ENCODE peak calls at places on chromosomes 4 and X, in nine cellular contexts. D is H1, M is GM23248, J is WERI-Rb-1, T is psoas muscle, X is astrocyte, Y is PC-3, B is adipocyte, H is adrenal gland. A is an unnamed sample.
A peak's percentile ranks its signal among the peaks of the same experiment; 100 is the strongest.

GRCh38 chr4:60683953-60684352 is 516.2 kb upstream of the ADGRL3 start:
- DNase-seq in H (no peak), X (peak; percentile 80), B (peak; percentile 89), T (no peak), D (no peak), J (no peak), Y (peak; percentile 66), M (peak; percentile 25), A (peak; percentile 42)

GRCh38 chr4:183666088-183666487 is 7.0 kb downstream of the TRAPPC11 start:
- DNase-seq in J (no peak), B (no peak), Y (no peak), H (no peak), X (no peak), T (no peak), D (no peak), M (no peak), A (no peak)

GRCh38 chrX:70960728-70961127 is 29.8 kb upstream of the SLC7A3 start:
- DNase-seq in M (peak; percentile 8), B (no peak), X (no peak), Y (peak; percentile 19), T (no peak), J (no peak), H (no peak), D (no peak), A (no peak)

GRCh38 chrX:51395807-51396728 is 63.4 kb downstream of the NUDT10 start:
- DNase-seq in H (peak; percentile 26), B (no peak), T (no peak), Y (no peak), M (peak; percentile 12), X (no peak), D (peak; percentile 43), J (no peak), A (no peak)

GRCh38 chr4:82124365-82124764 is 249.4 kb downstream of the HNRNPD start:
- DNase-seq in D (no peak), T (no peak), J (no peak), X (no peak), M (no peak), H (no peak), Y (peak; percentile 11), B (peak; percentile 1), A (no peak)

GRCh38 chr4:84366111-84366510 is 133.0 kb downstream of the NKX6-1 start:
- DNase-seq in X (peak; percentile 41), H (no peak), M (peak; percentile 2), J (no peak), B (no peak), D (no peak), Y (peak; percentile 35), T (no peak), A (peak; percentile 13)

GRCh38 chrX:53440631-53441517 is 6.7 kb upstream of the HSD17B10 start:
- DNase-seq in D (peak; percentile 47), Y (peak; percentile 72), T (peak; percentile 87), J (no peak), M (peak; percentile 82), X (peak; percentile 30), H (peak; percentile 90), B (peak; percentile 90), A (peak; percentile 72)

GRCh38 chr4:141654098-141654497 is 17.7 kb downstream of the IL15 start:
- DNase-seq in T (peak; percentile 17), H (peak; percentile 38), D (peak; percentile 69), B (peak; percentile 42), X (peak; percentile 80), J (peak; percentile 65), Y (peak; percentile 65), M (peak; percentile 34), A (peak; percentile 52)

GRCh38 chr4:26748805-26749204 is 111.8 kb upstream of the STIM2 start:
- DNase-seq in D (no peak), H (no peak), B (no peak), T (no peak), X (no peak), J (no peak), Y (no peak), M (no peak), A (no peak)

GRCh38 chr4:13492752-13493151 is 8.6 kb upstream of the RAB28 start:
- DNase-seq in B (no peak), M (no peak), X (no peak), T (no peak), J (no peak), H (no peak), D (no peak), Y (no peak), A (no peak)

GRCh38 chr4:112257098-112257497 is 25.5 kb downstream of the AP1AR start:
- DNase-seq in X (no peak), M (no peak), B (no peak), D (no peak), T (no peak), J (no peak), H (no peak), Y (no peak), A (no peak)

GRCh38 chr4:826508-827208 is 729 bp upstream of the CPLX1 start:
- DNase-seq in B (no peak), J (peak; percentile 54), M (no peak), D (peak; percentile 74), X (no peak), Y (no peak), H (no peak), T (peak; percentile 9), A (no peak)
- H3K27me3 ChIP-seq in B (peaks cover 48% of the 10 kb centered on the region), J (no peaks in the 10 kb centered on the region), M (peaks cover 55% of the 10 kb centered on the region), D (peaks cover 61% of the 10 kb centered on the region), X (peaks cover 46% of the 10 kb centered on the region), Y (peaks cover 10% of the 10 kb centered on the region), H (no peaks in the 10 kb centered on the region), T (no peaks in the 10 kb centered on the region), A (peaks cover 8% of the 10 kb centered on the region)

GRCh38 chr4:18171896-18172295 is 150.3 kb upstream of the LCORL start:
- DNase-seq in T (no peak), Y (no peak), X (no peak), D (no peak), H (no peak), J (no peak), M (no peak), B (no peak), A (no peak)

GRCh38 chr4:18167831-18168230 is 146.3 kb upstream of the LCORL start:
- DNase-seq in T (no peak), J (no peak), H (no peak), D (no peak), Y (no peak), M (no peak), X (no peak), B (no peak), A (no peak)

GRCh38 chr4:18162453-18162852 is 140.9 kb upstream of the LCORL start:
- DNase-seq in J (no peak), M (no peak), Y (no peak), T (no peak), D (no peak), H (no peak), B (no peak), X (no peak), A (no peak)

DNA sequence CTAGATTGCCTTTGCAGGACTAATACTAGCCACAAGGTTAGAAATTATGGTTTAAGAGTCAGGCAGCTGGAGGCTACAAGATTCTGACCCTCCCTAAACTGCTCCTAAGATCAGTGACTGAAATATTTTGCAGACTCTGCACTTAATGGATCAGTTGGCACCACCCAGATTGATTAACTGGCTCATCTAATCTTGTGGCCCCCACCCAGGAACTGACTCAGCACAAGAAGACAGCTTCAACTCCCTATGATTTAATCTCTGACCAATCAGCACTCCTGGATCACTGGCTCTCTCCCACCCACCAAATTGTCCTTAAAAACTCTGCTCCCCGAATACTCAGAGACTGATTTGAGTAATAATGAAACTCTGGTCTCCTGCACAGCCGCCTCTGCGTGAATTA is 145.4 kb upstream of the LCORL start:
- DNase-seq in H (no peak), T (no peak), B (no peak), X (no peak), D (no peak), J (no peak), M (no peak), Y (no peak), A (no peak)
- H3K36me3 ChIP-seq in H (no peaks in the 10 kb centered on the region), T (no peaks in the 10 kb centered on the region), B (no peaks in the 10 kb centered on the region), X (no peaks in the 10 kb centered on the region), D (no peaks in the 10 kb centered on the region), J (no peaks in the 10 kb centered on the region), M (no peaks in the 10 kb centered on the region), Y (no peaks in the 10 kb centered on the region), A (no peaks in the 10 kb centered on the region)

DNA sequence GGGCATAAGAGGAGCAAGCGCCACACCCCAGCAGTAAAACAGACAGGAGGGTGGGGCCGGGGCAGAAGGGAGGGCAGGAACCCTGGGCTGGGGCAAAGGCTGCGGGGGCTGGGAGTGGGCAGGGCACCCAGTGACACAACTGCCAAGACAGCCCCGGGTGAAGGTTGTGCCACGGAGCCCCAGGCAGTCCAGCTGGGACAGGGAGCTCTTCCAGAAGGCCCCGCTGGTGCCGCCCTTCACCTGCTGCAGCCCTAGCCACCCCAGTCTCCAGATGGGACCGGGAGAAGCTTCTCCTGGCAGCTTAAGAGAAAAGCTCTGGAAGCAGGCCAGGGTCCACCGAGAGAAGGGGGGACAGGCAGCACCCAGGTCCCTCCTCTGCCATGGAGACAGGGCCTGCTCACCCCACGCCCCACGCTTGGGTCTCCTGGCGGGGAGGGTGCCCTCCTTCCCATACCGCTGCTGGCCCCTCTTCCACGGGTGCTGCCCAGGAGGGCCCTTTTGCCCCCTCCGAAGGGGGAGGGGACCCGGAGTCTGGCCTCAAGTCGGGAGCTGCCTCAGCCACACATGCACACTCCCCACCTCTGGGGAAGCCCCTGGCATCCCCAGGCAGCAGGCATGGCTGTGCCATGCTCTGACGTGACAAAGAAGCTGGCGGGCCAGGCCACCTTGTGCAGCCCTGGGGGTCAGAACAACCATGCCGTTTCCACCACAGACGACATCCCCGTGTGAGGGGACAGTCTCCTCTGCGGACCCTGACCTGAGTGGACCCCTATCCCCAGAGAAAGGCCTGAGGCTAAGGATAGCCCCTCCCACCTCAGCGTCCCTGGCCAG is 1.5 kb downstream of the DGKQ start:
- DNase-seq in M (peak; percentile 18), H (no peak), Y (no peak), D (no peak), T (peak; percentile 15), X (no peak), J (peak; percentile 52), B (no peak), A (no peak)
- H3K27me3 ChIP-seq in M (no peaks in the 10 kb centered on the region), H (no peaks in the 10 kb centered on the region), Y (no peaks in the 10 kb centered on the region), D (peaks cover 42% of the 10 kb centered on the region), T (no peaks in the 10 kb centered on the region), X (no peaks in the 10 kb centered on the region), J (no peaks in the 10 kb centered on the region), B (no peaks in the 10 kb centered on the region), A (no peaks in the 10 kb centered on the region)

GRCh38 chr4:2691313-2691712 is 64.8 kb downstream of the TNIP2 start:
- DNase-seq in J (no peak), B (no peak), H (no peak), X (no peak), T (no peak), M (no peak), Y (no peak), D (no peak), A (no peak)

GRCh38 chr4:2689825-2690700 is 66.1 kb downstream of the TNIP2 start:
- DNase-seq in D (no peak), H (peak; percentile 18), T (peak; percentile 27), M (no peak), B (no peak), J (no peak), X (no peak), Y (no peak), A (no peak)

GRCh38 chr4:2689114-2689513 is 67.0 kb downstream of the TNIP2 start:
- DNase-seq in J (no peak), M (no peak), B (no peak), X (no peak), D (no peak), T (no peak), H (no peak), Y (no peak), A (no peak)

GRCh38 chr4:2694691-2695090 is 61.4 kb downstream of the TNIP2 start:
- DNase-seq in B (no peak), J (no peak), M (no peak), X (peak; percentile 55), D (no peak), H (peak; percentile 74), T (peak; percentile 25), Y (no peak), A (no peak)

GRCh38 chr4:2691952-2692435 is 64.1 kb downstream of the TNIP2 start:
- DNase-seq in Y (no peak), D (no peak), J (no peak), B (no peak), M (no peak), T (no peak), H (no peak), X (no peak), A (no peak)
- H3K36me3 ChIP-seq in Y (peaks cover 4% of the 10 kb centered on the region), D (peaks cover 27% of the 10 kb centered on the region), J (peaks cover 98% of the 10 kb centered on the region), B (peaks cover 88% of the 10 kb centered on the region), M (peaks cover 47% of the 10 kb centered on the region), T (peaks cover 10% of the 10 kb centered on the region), H (peaks cover 89% of the 10 kb centered on the region), X (peaks cover 35% of the 10 kb centered on the region), A (peaks cover 16% of the 10 kb centered on the region)